ENCODE peak calls at places on chromosome 2, in eight cellular contexts. One of them, this sample, is unnamed.
A peak's percentile ranks its signal among the peaks of the same experiment; 100 is the strongest.

GRCh38 chr2:181465686-181466375 is 8.6 kb downstream of the ITGA4 start:
- DNase-seq in MCF 10A: no peak
- DNase-seq in NCI-H774: no peak
- DNase-seq in Ammon's horn: no peak
- DNase-seq in NCI-H2081: no peak
- DNase-seq in posterior cingulate gyrus: no peak
- DNase-seq in stimulated activated CD4-positive, alpha-beta T cell treated with anti-CD3 and anti-CD28 coated beads, Interleukin-1b, Interleukin-23, amount 100 ng/mL, for 24 hours: no peak
- DNase-seq in neural progenitor cell: no peak
- DNase-seq in this sample: no peak

GRCh38 chr2:169709970-169710369 is 15.7 kb downstream of the PHOSPHO2 start:
- DNase-seq in MCF 10A: no peak
- DNase-seq in NCI-H774: no peak
- DNase-seq in Ammon's horn: no peak
- DNase-seq in NCI-H2081: no peak
- DNase-seq in posterior cingulate gyrus: no peak
- DNase-seq in stimulated activated CD4-positive, alpha-beta T cell treated with anti-CD3 and anti-CD28 coated beads, Interleukin-1b, Interleukin-23, amount 100 ng/mL, for 24 hours: no peak
- DNase-seq in neural progenitor cell: no peak
- DNase-seq in this sample: no peak

GRCh38 chr2:165245081-165245480 is 5.9 kb downstream of the SCN2A start:
- DNase-seq in MCF 10A: no peak
- DNase-seq in NCI-H774: peak; percentile 43
- DNase-seq in Ammon's horn: no peak
- DNase-seq in NCI-H2081: peak; percentile 71
- DNase-seq in posterior cingulate gyrus: no peak
- DNase-seq in stimulated activated CD4-positive, alpha-beta T cell treated with anti-CD3 and anti-CD28 coated beads, Interleukin-1b, Interleukin-23, amount 100 ng/mL, for 24 hours: no peak
- DNase-seq in neural progenitor cell: no peak
- DNase-seq in this sample: no peak

GRCh38 chr2:215973954-215974699 is 39.2 kb downstream of the MREG start:
- DNase-seq in MCF 10A: peak; percentile 88
- DNase-seq in NCI-H774: peak; percentile 43
- DNase-seq in Ammon's horn: peak; percentile 40
- DNase-seq in NCI-H2081: peak; percentile 48
- DNase-seq in posterior cingulate gyrus: no peak
- DNase-seq in stimulated activated CD4-positive, alpha-beta T cell treated with anti-CD3 and anti-CD28 coated beads, Interleukin-1b, Interleukin-23, amount 100 ng/mL, for 24 hours: no peak
- DNase-seq in neural progenitor cell: no peak
- DNase-seq in this sample: no peak

GRCh38 chr2:63665091-63665490 is 76.3 kb downstream of the MDH1 start:
- DNase-seq in MCF 10A: no peak
- DNase-seq in NCI-H774: no peak
- DNase-seq in Ammon's horn: no peak
- DNase-seq in NCI-H2081: no peak
- DNase-seq in posterior cingulate gyrus: no peak
- DNase-seq in stimulated activated CD4-positive, alpha-beta T cell treated with anti-CD3 and anti-CD28 coated beads, Interleukin-1b, Interleukin-23, amount 100 ng/mL, for 24 hours: no peak
- DNase-seq in neural progenitor cell: no peak
- DNase-seq in this sample: no peak

GRCh38 chr2:226074391-226074790 is 674.9 kb downstream of the NYAP2 start:
- DNase-seq in MCF 10A: no peak
- DNase-seq in NCI-H774: no peak
- DNase-seq in Ammon's horn: no peak
- DNase-seq in NCI-H2081: no peak
- DNase-seq in posterior cingulate gyrus: no peak
- DNase-seq in stimulated activated CD4-positive, alpha-beta T cell treated with anti-CD3 and anti-CD28 coated beads, Interleukin-1b, Interleukin-23, amount 100 ng/mL, for 24 hours: no peak
- DNase-seq in neural progenitor cell: no peak
- DNase-seq in this sample: no peak

GRCh38 chr2:219000569-219000960 is 7.3 kb upstream of the CRYBA2 start:
- DNase-seq in MCF 10A: no peak
- DNase-seq in NCI-H774: peak; percentile 20
- DNase-seq in Ammon's horn: no peak
- DNase-seq in NCI-H2081: peak; percentile 65
- DNase-seq in posterior cingulate gyrus: no peak
- DNase-seq in stimulated activated CD4-positive, alpha-beta T cell treated with anti-CD3 and anti-CD28 coated beads, Interleukin-1b, Interleukin-23, amount 100 ng/mL, for 24 hours: no peak
- DNase-seq in neural progenitor cell: no peak
- DNase-seq in this sample: no peak

GRCh38 chr2:75047189-75047812 is 88.9 kb downstream of the POLE4 start:
- DNase-seq in MCF 10A: peak; percentile 20
- DNase-seq in NCI-H774: no peak
- DNase-seq in Ammon's horn: no peak
- DNase-seq in NCI-H2081: no peak
- DNase-seq in posterior cingulate gyrus: no peak
- DNase-seq in stimulated activated CD4-positive, alpha-beta T cell treated with anti-CD3 and anti-CD28 coated beads, Interleukin-1b, Interleukin-23, amount 100 ng/mL, for 24 hours: no peak
- DNase-seq in neural progenitor cell: no peak
- DNase-seq in this sample: no peak

GRCh38 chr2:8514748-8515389 is 167.0 kb upstream of the ID2 start:
- DNase-seq in MCF 10A: no peak
- DNase-seq in NCI-H774: no peak
- DNase-seq in Ammon's horn: no peak
- DNase-seq in NCI-H2081: peak; percentile 81
- DNase-seq in posterior cingulate gyrus: no peak
- DNase-seq in stimulated activated CD4-positive, alpha-beta T cell treated with anti-CD3 and anti-CD28 coated beads, Interleukin-1b, Interleukin-23, amount 100 ng/mL, for 24 hours: no peak
- DNase-seq in neural progenitor cell: no peak
- DNase-seq in this sample: no peak

GRCh38 chr2:217942731-217943335 is 60.0 kb downstream of the TNS1 start:
- DNase-seq in MCF 10A: no peak
- DNase-seq in NCI-H774: no peak
- DNase-seq in Ammon's horn: peak; percentile 76
- DNase-seq in NCI-H2081: no peak
- DNase-seq in posterior cingulate gyrus: peak; percentile 52
- DNase-seq in stimulated activated CD4-positive, alpha-beta T cell treated with anti-CD3 and anti-CD28 coated beads, Interleukin-1b, Interleukin-23, amount 100 ng/mL, for 24 hours: no peak
- DNase-seq in neural progenitor cell: no peak
- DNase-seq in this sample: peak; percentile 85

GRCh38 chr2:150483532-150483931 is 3.9 kb downstream of the RND3 start:
- DNase-seq in MCF 10A: no peak
- DNase-seq in NCI-H774: no peak
- DNase-seq in Ammon's horn: no peak
- DNase-seq in NCI-H2081: no peak
- DNase-seq in posterior cingulate gyrus: no peak
- DNase-seq in stimulated activated CD4-positive, alpha-beta T cell treated with anti-CD3 and anti-CD28 coated beads, Interleukin-1b, Interleukin-23, amount 100 ng/mL, for 24 hours: no peak
- DNase-seq in neural progenitor cell: no peak
- DNase-seq in this sample: no peak

GRCh38 chr2:40213071-40213470 is 238.8 kb downstream of the SLC8A1 start:
- DNase-seq in MCF 10A: peak; percentile 26
- DNase-seq in NCI-H774: no peak
- DNase-seq in Ammon's horn: no peak
- DNase-seq in NCI-H2081: peak; percentile 42
- DNase-seq in posterior cingulate gyrus: no peak
- DNase-seq in stimulated activated CD4-positive, alpha-beta T cell treated with anti-CD3 and anti-CD28 coated beads, Interleukin-1b, Interleukin-23, amount 100 ng/mL, for 24 hours: no peak
- DNase-seq in neural progenitor cell: peak; percentile 15
- DNase-seq in this sample: no peak

GRCh38 chr2:171404258-171404657 is 29.5 kb downstream of the METTL8 start:
- DNase-seq in MCF 10A: peak; percentile 69
- DNase-seq in NCI-H774: no peak
- DNase-seq in Ammon's horn: no peak
- DNase-seq in NCI-H2081: no peak
- DNase-seq in posterior cingulate gyrus: no peak
- DNase-seq in stimulated activated CD4-positive, alpha-beta T cell treated with anti-CD3 and anti-CD28 coated beads, Interleukin-1b, Interleukin-23, amount 100 ng/mL, for 24 hours: no peak
- DNase-seq in neural progenitor cell: no peak
- DNase-seq in this sample: no peak

This sample was measured in pons.